ENCODE peak calls at places on chromosomes 13 and 19, in seven cellular contexts. P is GM23338; G is aorta; D is CD4-positive, CD25-positive, alpha-beta regulatory T cell; X is body of pancreas; U is cardiac muscle cell; K is prostate gland. S is an unnamed sample.

GRCh38 chr13:98240131-98240530 is 63.1 kb upstream of the RNF113B start:
- DNase-seq in U (no peak), D (no peak), X (no peak), K (no peak), G (no peak), P (no peak), S (no peak)

GRCh38 chr19:4363571-4364304 is 20.4 kb downstream of the MPND start:
- DNase-seq in X (no peak), D (no peak), P (no peak), K (no peak), U (no peak), G (no peak), S (no peak)

GRCh38 chr13:79346300-79346914 is 59.6 kb downstream of the RBM26 start:
- DNase-seq in U (no peak), D (no peak), G (no peak), X (no peak), K (no peak), P (no peak), S (no peak)

GRCh38 chr19:10270616-10271394 is at the start of gene ICAM1:
- DNase-seq in U (peak), X (peak), D (peak), G (peak), K (peak), P (peak), S (peak)

GRCh38 chr13:66266761-66267160 is 963.4 kb downstream of the PCDH9 start:
- DNase-seq in P (no peak), G (no peak), U (no peak), X (no peak), D (no peak), K (no peak), S (no peak)

GRCh38 chr19:4352701-4353121 is 9.3 kb downstream of the MPND start:
- DNase-seq in K (no peak), G (peak), X (no peak), P (peak), U (peak), D (peak), S (peak)

GRCh38 chr19:13506550-13506878 is 235 bp upstream of the CACNA1A start:
- DNase-seq in U (peak), D (no peak), K (no peak), G (no peak), X (no peak), P (peak), S (no peak)

GRCh38 chr19:52492201-52492960 is 35.1 kb upstream of the ZNF808 start:
- DNase-seq in P (peak), U (no peak), K (no peak), X (no peak), D (no peak), G (no peak), S (no peak)

GRCh38 chr19:47896019-47896418 is 9.9 kb upstream of the SULT2A1 start:
- DNase-seq in D (no peak), K (no peak), X (no peak), P (no peak), U (no peak), G (no peak), S (no peak)

GRCh38 chr13:50365300-50365682 is 350.0 kb downstream of the KCNRG start:
- DNase-seq in G (no peak), P (no peak), K (no peak), U (peak), X (no peak), D (peak), S (no peak)

GRCh38 chr13:91468301-91468700 is 69.9 kb downstream of the GPC5 start:
- DNase-seq in U (no peak), D (no peak), K (no peak), G (no peak), X (no peak), P (no peak), S (no peak)

GRCh38 chr19:1216756-1217155 is 11.2 kb downstream of the STK11 start:
- DNase-seq in K (no peak), D (no peak), U (no peak), G (no peak), P (no peak), X (no peak), S (no peak)

GRCh38 chr19:1214862-1215731 is 9.5 kb downstream of the STK11 start:
- DNase-seq in U (no peak), X (peak), D (no peak), G (peak), K (no peak), P (no peak), S (no peak)

GRCh38 chr19:1211494-1212234 is 6.1 kb downstream of the STK11 start:
- DNase-seq in G (no peak), U (peak), X (peak), P (peak), D (no peak), K (peak), S (no peak)

GRCh38 chr19:1214299-1214861 is 8.8 kb downstream of the STK11 start:
- DNase-seq in U (no peak), X (no peak), D (no peak), K (no peak), P (no peak), G (no peak), S (no peak)

DNA sequence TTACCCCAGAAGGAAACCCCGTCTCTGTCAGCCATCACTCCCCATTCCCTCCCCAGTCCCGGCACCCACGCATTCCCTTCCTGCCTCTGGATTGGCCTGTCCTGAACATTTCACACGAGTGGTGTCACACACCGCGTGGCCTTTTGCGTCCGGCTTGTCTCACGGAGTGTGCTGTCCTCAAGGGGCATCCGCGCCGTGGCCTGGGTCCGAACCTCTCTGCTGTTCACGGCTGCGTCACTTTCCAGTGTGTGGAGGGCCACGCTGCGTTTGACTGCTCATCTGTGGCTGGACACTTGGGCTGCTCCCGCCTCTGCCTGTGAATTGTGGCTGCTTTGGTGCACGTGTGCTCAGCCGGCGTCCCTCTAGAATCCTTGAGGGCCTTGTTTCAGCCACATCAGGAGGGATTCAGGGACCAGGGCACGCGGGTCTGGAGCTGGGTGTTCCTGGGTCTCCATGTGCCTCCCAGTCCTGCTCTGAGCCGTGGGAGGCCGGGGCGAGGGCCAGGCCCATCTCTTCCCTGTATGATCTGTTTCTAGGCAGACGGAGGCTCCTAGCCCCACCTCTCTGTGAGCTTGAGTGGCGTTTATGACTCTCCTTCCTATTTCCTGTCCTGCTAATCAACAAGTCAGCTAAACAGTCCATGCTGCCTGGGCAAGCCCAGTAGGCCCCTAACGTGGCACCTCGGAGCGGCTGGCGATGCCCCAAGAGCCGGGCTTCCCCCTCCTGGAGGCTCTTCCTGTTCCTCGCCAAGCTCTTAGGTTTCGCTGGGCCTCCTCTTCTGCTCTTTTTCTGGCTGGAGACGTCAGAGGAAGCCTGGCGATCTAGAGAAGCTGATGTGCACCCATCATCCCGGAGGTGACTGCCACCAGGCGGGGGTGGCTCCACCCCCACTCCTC is 8.1 kb downstream of the STK11 start:
- DNase-seq in G (peak), P (no peak), X (peak), K (peak), U (peak), D (peak), S (no peak)
- H3K4me3 ChIP-seq in G (no peak), P (no peak), X (no peak), K (no peak), U (no peak), D (peak), S (no peak)

DNA sequence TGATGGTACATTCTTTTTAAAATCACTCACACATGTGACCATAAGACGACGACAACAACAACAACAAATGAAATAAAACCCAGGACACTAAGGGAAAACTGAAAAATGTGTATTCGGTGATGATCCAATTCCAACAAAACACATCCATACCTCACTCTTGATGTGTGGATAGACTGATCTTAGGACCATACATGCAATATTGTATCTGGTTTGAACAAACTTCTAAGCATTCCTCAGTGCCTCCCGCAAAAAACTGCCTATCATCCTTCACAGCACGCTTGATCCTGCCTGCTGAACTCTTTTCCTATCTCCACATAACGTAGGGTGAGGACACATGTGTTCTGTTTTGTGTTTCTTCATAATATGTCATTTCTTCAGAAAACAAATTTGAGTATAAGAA is 415.2 kb downstream of the KCTD12 start:
- DNase-seq in D (no peak), X (no peak), K (no peak), G (no peak), U (no peak), P (no peak), S (no peak)
- H3K4me3 ChIP-seq in D (no peak), X (no peak), K (no peak), G (no peak), U (no peak), P (no peak), S (no peak)

GRCh38 chr19:38434549-38435051 is 1.1 kb downstream of the RYR1 start:
- DNase-seq in G (no peak), P (peak), K (no peak), D (no peak), X (no peak), U (no peak), S (no peak)
- H3K4me3 ChIP-seq in G (no peak), P (peak), K (no peak), D (no peak), X (no peak), U (peak), S (no peak)

GRCh38 chr19:17448190-17448967 is at the start of gene TMEM221:
- DNase-seq in X (peak), D (peak), U (peak), K (no peak), G (peak), P (peak), S (no peak)
- H3K4me3 ChIP-seq in X (peak), D (no peak), U (peak), K (peak), G (no peak), P (peak), S (no peak)

GRCh38 chr19:45154064-45154827 is 6.5 kb downstream of the NKPD1 start:
- DNase-seq in D (no peak), X (peak), P (no peak), K (no peak), G (peak), U (peak), S (no peak)

GRCh38 chr19:45151821-45152503 is 8.8 kb downstream of the NKPD1 start:
- DNase-seq in X (no peak), D (no peak), K (no peak), U (no peak), G (no peak), P (peak), S (no peak)

GRCh38 chr19:45150731-45151725 is 9.8 kb downstream of the NKPD1 start:
- DNase-seq in U (no peak), K (no peak), D (no peak), X (no peak), G (no peak), P (no peak), S (no peak)

GRCh38 chr19:45153339-45154063 is 7.3 kb downstream of the NKPD1 start:
- DNase-seq in P (peak), G (peak), X (peak), D (peak), K (no peak), U (peak), S (no peak)

GRCh38 chr19:45152504-45153338 is 8.1 kb downstream of the NKPD1 start:
- DNase-seq in X (peak), G (no peak), U (peak), K (peak), P (peak), D (peak), S (no peak)
- H3K4me3 ChIP-seq in X (no peak), G (no peak), U (no peak), K (no peak), P (peak), D (no peak), S (no peak)

GRCh38 chr19:8702350-8702749 is 3.8 kb upstream of the ACTL9 start:
- DNase-seq in K (no peak), X (no peak), P (no peak), G (no peak), U (peak), D (no peak), S (no peak)
- H3K4me3 ChIP-seq in K (no peak), X (no peak), P (no peak), G (no peak), U (no peak), D (peak), S (no peak)

GRCh38 chr19:11673608-11674041 is 65.1 kb downstream of the ZNF823 start:
- DNase-seq in K (peak), U (peak), X (peak), D (no peak), P (peak), G (peak), S (no peak)
- H3K4me3 ChIP-seq in K (peak), U (peak), X (peak), D (no peak), P (peak), G (peak), S (no peak)

S was measured in Jurkat, Clone E6-1.